ENCODE peak calls at places on chromosomes 12 and 14, in seven cellular contexts. E is lower leg skin; X is activated CD8-positive, alpha-beta T cell treated with anti-CD3 and anti-CD28 coated beads for 36 hours; G is BJ; Q is breast epithelium; U is astrocyte of the spinal cord; W is brain microvascular endothelial cell. C is an unnamed sample.

GRCh38 chr12:105109465-105110212 is 2.1 kb downstream of the WASHC4 start:
- DNase-seq in X (peak; percentile 9), G (no peak), E (no peak), W (peak; percentile 40), Q (no peak), U (peak; percentile 32), C (no peak)

GRCh38 chr12:34393086-34393820 is 371.0 kb downstream of the ALG10 start:
- DNase-seq in U (no peak), X (no peak), G (no peak), W (no peak), Q (no peak), E (no peak), C (peak; percentile 2)

GRCh38 chr12:121579981-121580868 is 598 bp downstream of the KDM2B start:
- DNase-seq in Q (peak; percentile 61), U (peak; percentile 62), W (peak; percentile 41), G (no peak), E (peak; percentile 53), X (peak; percentile 90), C (peak; percentile 76)

GRCh38 chr12:15220961-15221885 is at the start of gene RERG:
- DNase-seq in U (peak; percentile 80), Q (peak; percentile 64), X (peak; percentile 71), W (peak; percentile 57), G (no peak), E (peak; percentile 65), C (peak; percentile 81)

GRCh38 chr14:30002859-30003258 is 75.2 kb upstream of the PRKD1 start:
- DNase-seq in Q (no peak), X (no peak), U (no peak), W (no peak), E (no peak), G (no peak), C (no peak)

GRCh38 chr14:74945261-74945851 is 10.0 kb downstream of the PGF start:
- DNase-seq in G (no peak), E (no peak), Q (no peak), X (peak; percentile 59), W (no peak), U (no peak), C (no peak)

GRCh38 chr12:96487214-96487613 is 2.2 kb upstream of the CFAP54 start:
- DNase-seq in E (no peak), G (peak; percentile 39), W (peak; percentile 48), X (no peak), Q (no peak), U (peak; percentile 77), C (no peak)

GRCh38 chr14:21227981-21228380 is 41.3 kb downstream of the HNRNPC start:
- DNase-seq in X (no peak), Q (no peak), E (no peak), W (no peak), G (no peak), U (no peak), C (no peak)

GRCh38 chr14:70254476-70254961 is 65.8 kb upstream of the SLC8A3 start:
- DNase-seq in W (no peak), E (no peak), G (no peak), Q (peak; percentile 25), X (peak; percentile 5), U (peak; percentile 12), C (peak; percentile 40)

GRCh38 chr14:97978336-97978735 is 1181.2 kb downstream of the VRK1 start:
- DNase-seq in X (peak; percentile 90), W (peak; percentile 27), Q (peak; percentile 67), G (no peak), U (peak; percentile 67), E (peak; percentile 74), C (no peak)

GRCh38 chr14:65357091-65357490 is 55.4 kb upstream of the FUT8 start:
- DNase-seq in G (no peak), Q (no peak), U (no peak), W (no peak), E (no peak), X (no peak), C (no peak)
- TF ChIP-seq CTCF in G (no peak), Q (no peak), U (no peak), W (no peak), E (no peak), X (no peak), C (no peak)

GRCh38 chr12:102542816-102543448 is 62.6 kb upstream of the IGF1 start:
- DNase-seq in W (no peak), G (no peak), E (no peak), X (no peak), U (no peak), Q (no peak), C (no peak)

GRCh38 chr12:102540856-102541385 is 60.6 kb upstream of the IGF1 start:
- DNase-seq in X (no peak), W (no peak), E (no peak), G (no peak), Q (no peak), U (no peak), C (no peak)

GRCh38 chr12:102543931-102544485 is 63.6 kb upstream of the IGF1 start:
- DNase-seq in E (no peak), Q (no peak), G (no peak), U (no peak), X (no peak), W (no peak), C (no peak)

GRCh38 chr12:102539651-102540553 is 59.5 kb upstream of the IGF1 start:
- DNase-seq in Q (no peak), E (no peak), X (no peak), W (peak; percentile 90), U (no peak), G (peak; percentile 80), C (no peak)

GRCh38 chr12:102543494-102543893 is 63.1 kb upstream of the IGF1 start:
- DNase-seq in X (peak; percentile 10), E (no peak), W (no peak), Q (no peak), G (no peak), U (no peak), C (no peak)
- TF ChIP-seq CTCF in X (no peak), E (no peak), W (peak; percentile 25), Q (no peak), G (peak; percentile 47), U (no peak), C (peak; percentile 42)

DNA sequence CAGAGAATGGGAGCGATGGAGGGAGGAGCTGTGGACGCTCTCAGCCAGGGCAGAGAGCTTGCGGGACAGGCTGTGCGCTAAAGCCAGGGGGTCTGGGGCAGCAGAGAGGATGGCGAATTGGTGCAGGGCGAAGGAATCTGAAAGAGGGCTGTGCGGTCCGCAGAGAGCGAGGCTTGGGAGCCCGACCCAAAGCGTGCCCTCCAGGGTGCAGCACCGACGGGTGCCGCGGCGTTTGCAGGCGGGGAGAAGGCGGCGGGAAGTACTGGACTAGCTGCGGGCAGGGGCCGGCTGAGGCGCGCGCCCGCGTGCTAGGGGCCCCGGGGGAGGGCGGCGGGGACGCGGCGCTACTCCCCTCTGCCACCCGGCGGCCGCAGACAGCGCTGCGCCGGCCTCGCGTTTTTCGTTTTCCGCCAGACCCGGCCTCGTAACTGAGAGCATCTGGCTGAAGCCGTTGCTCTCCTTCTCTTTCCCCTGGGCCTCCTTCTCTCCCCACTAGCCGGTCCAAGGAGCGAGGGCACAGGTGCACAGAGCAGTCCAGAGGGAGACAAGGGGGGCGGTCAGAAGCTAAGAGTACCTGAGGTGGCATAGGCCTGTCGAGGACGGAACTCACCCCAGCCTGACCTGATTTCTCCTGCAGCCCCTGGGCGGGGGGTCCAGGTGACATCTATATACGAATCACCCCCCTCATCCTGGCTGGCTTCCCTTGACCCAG is 24.9 kb downstream of the SLC6A12 start:
- DNase-seq in W (peak; percentile 24), U (peak; percentile 39), G (no peak), Q (no peak), E (no peak), X (peak; percentile 50), C (peak; percentile 88)
- TF ChIP-seq CTCF in W (peak; percentile 64), U (peak; percentile 70), G (peak; percentile 58), Q (no peak), E (no peak), X (peak; percentile 67), C (peak; percentile 78)

GRCh38 chr12:113063396-113064350 is 7.1 kb downstream of the DTX1 start:
- DNase-seq in Q (no peak), E (no peak), U (no peak), G (no peak), X (no peak), W (no peak), C (no peak)

GRCh38 chr12:113066806-113067400 is 10.4 kb downstream of the DTX1 start:
- DNase-seq in X (no peak), G (no peak), U (no peak), E (no peak), Q (no peak), W (no peak), C (no peak)

GRCh38 chr12:113065126-113066007 is 8.8 kb downstream of the DTX1 start:
- DNase-seq in W (no peak), E (no peak), U (no peak), G (no peak), Q (no peak), X (no peak), C (no peak)

GRCh38 chr12:113062502-113063395 is 6.2 kb downstream of the DTX1 start:
- DNase-seq in X (no peak), G (no peak), U (peak; percentile 32), W (no peak), Q (no peak), E (no peak), C (peak; percentile 36)

GRCh38 chr12:113064395-113065125 is 8.0 kb downstream of the DTX1 start:
- DNase-seq in G (no peak), Q (no peak), W (no peak), U (no peak), E (no peak), X (no peak), C (no peak)
- TF ChIP-seq CTCF in G (no peak), Q (no peak), W (no peak), U (no peak), E (no peak), X (no peak), C (no peak)

GRCh38 chr14:35949933-35950332 is 123.8 kb downstream of the BRMS1L start:
- DNase-seq in W (no peak), E (no peak), Q (no peak), X (no peak), U (peak; percentile 19), G (no peak), C (no peak)

GRCh38 chr14:35940291-35940690 is 114.2 kb downstream of the BRMS1L start:
- DNase-seq in Q (no peak), E (no peak), U (no peak), G (no peak), W (no peak), X (no peak), C (no peak)

DNA sequence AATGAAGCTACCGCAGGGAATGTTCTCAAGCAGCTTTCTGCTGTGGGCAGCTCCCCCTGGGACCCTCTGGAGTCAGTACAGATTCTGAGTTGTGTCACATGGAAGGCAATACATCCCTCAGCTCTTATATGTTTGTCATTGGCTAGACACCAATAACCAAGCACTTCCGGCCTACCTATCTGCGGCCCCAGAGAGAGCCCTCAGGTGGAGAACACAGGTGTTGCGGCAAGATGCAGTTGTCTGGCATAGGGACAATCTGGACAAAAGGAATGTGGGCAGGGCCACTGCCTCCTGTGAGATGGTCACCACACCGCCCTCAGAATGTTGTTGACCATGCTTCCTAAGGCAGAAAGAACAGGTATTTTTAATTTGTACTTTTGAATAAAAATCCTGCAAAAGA is 118.7 kb downstream of the BRMS1L start:
- DNase-seq in U (no peak), X (peak; percentile 56), W (no peak), Q (no peak), G (no peak), E (no peak), C (peak; percentile 25)
- TF ChIP-seq CTCF in U (no peak), X (peak; percentile 52), W (peak; percentile 40), Q (no peak), G (no peak), E (no peak), C (peak; percentile 43)

DNA sequence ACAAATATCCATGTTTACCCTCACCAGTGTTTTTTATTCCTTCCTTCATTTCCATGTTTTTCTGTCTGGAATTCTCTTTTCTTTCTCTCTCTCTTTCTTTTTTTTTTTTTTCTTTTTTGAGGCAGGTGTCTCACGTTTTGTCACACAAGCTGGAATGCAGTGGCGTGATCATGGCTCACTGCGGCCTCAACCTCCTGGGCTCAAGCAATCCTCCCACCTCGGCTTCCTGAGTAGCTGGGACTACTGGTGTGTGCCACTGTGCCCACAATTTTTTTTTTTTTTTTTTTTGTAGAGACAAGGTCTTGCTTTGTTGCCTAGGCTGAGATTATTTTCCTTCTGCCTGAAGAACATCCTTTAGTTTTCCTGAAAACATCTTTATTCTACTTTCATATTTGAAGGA is 15.0 kb upstream of the AMIGO2 start:
- DNase-seq in U (peak; percentile 59), X (no peak), Q (no peak), E (no peak), W (peak; percentile 63), G (no peak), C (no peak)
- TF ChIP-seq CTCF in U (no peak), X (no peak), Q (no peak), E (no peak), W (no peak), G (no peak), C (no peak)

C was measured in GM13977.